ENCODE peak calls at places on chromosomes 5 and 9, in eight cellular contexts. G, L, O, K, Y, F, Q and U are unnamed samples.

GRCh38 chr5:59042683-59043082 is 459.8 kb downstream of the RAB3C start:
- DNase-seq in G (no peak), L (no peak), O (no peak), K (no peak), Y (no peak), F (peak; percentile 21), Q (peak; percentile 85), U (peak; percentile 74)

GRCh38 chr9:97570899-97571298 is 62.3 kb downstream of the TSTD2 start:
- DNase-seq in G (no peak), L (no peak), O (peak; percentile 42), K (no peak), Y (no peak), F (no peak), Q (peak; percentile 83), U (no peak)

GRCh38 chr9:109907400-109907799 is 127.4 kb downstream of the PALM2AKAP2 start:
- DNase-seq in G (no peak), L (no peak), O (no peak), K (no peak), Y (no peak), F (no peak), Q (no peak), U (no peak)

GRCh38 chr5:68554566-68555279 is 339.2 kb downstream of the PIK3R1 start:
- DNase-seq in G (no peak), L (no peak), O (no peak), K (no peak), Y (no peak), F (no peak), Q (no peak), U (peak; percentile 83)

GRCh38 chr9:90641868-90642558 is 611 bp downstream of the DIRAS2 start:
- DNase-seq in G (no peak), L (no peak), O (no peak), K (no peak), Y (no peak), F (no peak), Q (no peak), U (no peak)

GRCh38 chr5:97098864-97099454 is 43.5 kb downstream of the LIX1 start:
- DNase-seq in G (no peak), L (no peak), O (no peak), K (no peak), Y (no peak), F (no peak), Q (no peak), U (no peak)

GRCh38 chr9:133995012-133995896 is 3.1 kb upstream of the VAV2 start:
- DNase-seq in G (no peak), L (no peak), O (peak; percentile 48), K (no peak), Y (no peak), F (no peak), Q (no peak), U (peak; percentile 49)

GRCh38 chr9:87642330-87643110 is 83.4 kb upstream of the CTSL start:
- DNase-seq in G (no peak), L (no peak), O (no peak), K (no peak), Y (no peak), F (no peak), Q (no peak), U (no peak)

GRCh38 chr5:44845777-44846176 is 37.0 kb downstream of the MRPS30 start:
- DNase-seq in G (no peak), L (no peak), O (no peak), K (peak; percentile 88), Y (no peak), F (no peak), Q (no peak), U (no peak)

GRCh38 chr5:34905564-34905963 is 9.7 kb downstream of the RAD1 start:
- DNase-seq in G (no peak), L (no peak), O (peak; percentile 46), K (no peak), Y (no peak), F (no peak), Q (no peak), U (no peak)

GRCh38 chr9:126326228-126327015 is at the start of gene MVB12B:
- DNase-seq in G (peak; percentile 36), L (peak; percentile 36), O (peak; percentile 30), K (no peak), Y (peak; percentile 44), F (peak; percentile 47), Q (no peak), U (no peak)

GRCh38 chr5:98827161-98827560 is 53.7 kb downstream of the RGMB start:
- DNase-seq in G (no peak), L (no peak), O (peak; percentile 63), K (peak; percentile 10), Y (no peak), F (no peak), Q (no peak), U (peak; percentile 27)

GRCh38 chr5:130651440-130651839 is 513.6 kb downstream of the HINT1 start:
- DNase-seq in G (no peak), L (no peak), O (no peak), K (no peak), Y (no peak), F (no peak), Q (no peak), U (no peak)

GRCh38 chr9:121331549-121331948 is 38.5 kb downstream of the STOM start:
- DNase-seq in G (no peak), L (no peak), O (no peak), K (no peak), Y (no peak), F (no peak), Q (no peak), U (no peak)

GRCh38 chr9:8205580-8205979 is 406.0 kb upstream of the DMAC1 start:
- DNase-seq in G (no peak), L (no peak), O (no peak), K (no peak), Y (no peak), F (no peak), Q (no peak), U (peak; percentile 16)

GRCh38 chr9:5838884-5839571 is 6.1 kb upstream of the ERMP1 start:
- DNase-seq in G (no peak), L (no peak), O (no peak), K (no peak), Y (no peak), F (peak; percentile 61), Q (no peak), U (peak; percentile 45)